ENCODE peak calls at places on chromosomes 4 and X, in eight cellular contexts. N, Q, Y, F, B, C, X and L are unnamed samples.

GRCh38 chrX:73577368-73577767 is 14.4 kb downstream of the CHIC1 start:
- DNase-seq in X (peak), B (no peak), Y (no peak), N (no peak), Q (no peak), F (no peak), C (no peak), L (no peak)

GRCh38 chrX:133685806-133686205 is 270.5 kb upstream of the GPC4 start:
- DNase-seq in N (no peak), X (no peak), C (no peak), Q (no peak), Y (no peak), F (no peak), B (no peak), L (no peak)

GRCh38 chrX:45622538-45622937 is 421.9 kb upstream of the DIPK2B start:
- DNase-seq in F (no peak), C (no peak), X (peak), B (no peak), N (no peak), Y (no peak), Q (no peak), L (no peak)

GRCh38 chrX:40173662-40174593 is 76.2 kb upstream of the BCOR start:
- DNase-seq in F (no peak), X (no peak), C (peak), Q (no peak), Y (no peak), N (peak), B (no peak), L (no peak)

GRCh38 chr4:646460-646859 is 21.1 kb downstream of the PDE6B start:
- DNase-seq in F (no peak), Y (no peak), Q (no peak), X (no peak), C (no peak), N (no peak), B (peak), L (no peak)

GRCh38 chr4:152935661-152936445 is at the start of gene FHDC1:
- DNase-seq in Y (no peak), B (no peak), N (peak), Q (no peak), X (no peak), F (peak), C (peak), L (no peak)

GRCh38 chrX:123983240-123983639 is 21.7 kb downstream of the STAG2 start:
- DNase-seq in Y (no peak), B (no peak), N (no peak), Q (no peak), X (no peak), C (no peak), F (no peak), L (no peak)

GRCh38 chr4:13547563-13548041 is 3.3 kb upstream of the NKX3-2 start:
- DNase-seq in B (no peak), C (no peak), N (peak), Q (no peak), X (no peak), F (no peak), Y (no peak), L (no peak)

GRCh38 chr4:159252491-159252890 is 149.6 kb downstream of the RAPGEF2 start:
- DNase-seq in C (no peak), Y (no peak), F (no peak), N (no peak), X (peak), B (no peak), Q (no peak), L (no peak)

GRCh38 chr4:38097818-38098217 is 137.6 kb downstream of the PTTG2 start:
- DNase-seq in Q (no peak), C (no peak), B (no peak), N (no peak), Y (no peak), X (no peak), F (no peak), L (no peak)

GRCh38 chr4:25252230-25253071 is 18.6 kb downstream of the PI4K2B start:
- DNase-seq in N (no peak), C (no peak), X (no peak), Y (no peak), Q (no peak), B (no peak), F (no peak), L (no peak)

GRCh38 chr4:174429701-174430100 is 92.6 kb downstream of the HPGD start:
- DNase-seq in X (no peak), C (no peak), Q (no peak), B (no peak), N (no peak), F (no peak), Y (no peak), L (no peak)

GRCh38 chr4:11404431-11404830 is 24.3 kb downstream of the HS3ST1 start:
- DNase-seq in N (no peak), B (no peak), X (no peak), C (no peak), Q (no peak), Y (no peak), F (no peak), L (no peak)

GRCh38 chrX:84717344-84717743 is 215.1 kb upstream of the HDX start:
- DNase-seq in B (no peak), X (no peak), C (no peak), Q (no peak), N (no peak), Y (no peak), F (no peak), L (no peak)

GRCh38 chr4:101853691-101854090 is 63.2 kb downstream of the BANK1 start:
- DNase-seq in B (no peak), X (no peak), C (no peak), F (no peak), Q (no peak), N (no peak), Y (no peak), L (no peak)

GRCh38 chrX:14927391-14927790 is 54.2 kb downstream of the MOSPD2 start:
- DNase-seq in X (no peak), F (no peak), Q (no peak), C (no peak), B (no peak), Y (no peak), N (no peak), L (no peak)

GRCh38 chrX:80282535-80282934 is 137.7 kb upstream of the TENT5D start:
- DNase-seq in X (no peak), F (no peak), Q (no peak), B (no peak), N (no peak), Y (no peak), C (no peak), L (no peak)

GRCh38 chr4:155543126-155543765 is 123.4 kb upstream of the GUCY1A1 start:
- DNase-seq in B (no peak), N (no peak), X (peak), C (no peak), Y (no peak), F (peak), Q (no peak), L (no peak)

GRCh38 chr4:139208404-139208945 is 31.5 kb upstream of the ELF2 start:
- DNase-seq in Y (no peak), Q (no peak), X (peak), B (no peak), F (no peak), N (no peak), C (no peak), L (no peak)